ENCODE peak calls at places on chromosome 17, in ten cellular contexts. Z is stomach, O is SK-N-SH, C is transverse colon, I is sigmoid colon, F is K562, X is esophagus muscularis mucosa, U is GM12878, L is upper lobe of left lung, K is H1. P is an unnamed sample.

GRCh38 chr17:42453544-42453943 is 5.1 kb upstream of the ATP6V0A1 start:
- DNase-seq in Z (no peak), O (no peak), C (no peak), I (no peak), F (no peak), X (no peak), U (no peak), L (no peak), K (no peak), P (no peak)

GRCh38 chr17:27633312-27634025 is 2.5 kb downstream of the LGALS9 start:
- DNase-seq in Z (no peak), O (no peak), C (peak), I (no peak), F (peak), X (no peak), U (no peak), L (no peak), K (no peak), P (no peak)

GRCh38 chr17:2853722-2854580 is 57.7 kb downstream of the RAP1GAP2 start:
- DNase-seq in Z (peak), O (peak), C (peak), I (no peak), F (no peak), X (no peak), U (no peak), L (peak), K (no peak), P (no peak)

GRCh38 chr17:13415877-13416416 is 185.8 kb downstream of the HS3ST3A1 start:
- DNase-seq in Z (no peak), O (peak), C (peak), I (no peak), F (peak), X (no peak), U (no peak), L (peak), K (no peak), P (no peak)

GRCh38 chr17:78665385-78665951 is 88.3 kb upstream of the DNAH17 start:
- DNase-seq in Z (no peak), O (no peak), C (no peak), I (no peak), F (no peak), X (no peak), U (no peak), L (no peak), K (no peak), P (no peak)

GRCh38 chr17:56570199-56570598 is 23.3 kb upstream of the NOG start:
- DNase-seq in Z (no peak), O (no peak), C (no peak), I (no peak), F (no peak), X (no peak), U (no peak), L (no peak), K (no peak), P (no peak)

GRCh38 chr17:8384801-8385335 is 1.9 kb upstream of the RPL26 start:
- DNase-seq in Z (no peak), O (no peak), C (no peak), I (no peak), F (no peak), X (no peak), U (no peak), L (no peak), K (peak), P (no peak)

GRCh38 chr17:19006698-19007097 is 2.1 kb upstream of the FAM83G start:
- DNase-seq in Z (no peak), O (no peak), C (no peak), I (no peak), F (no peak), X (no peak), U (no peak), L (no peak), K (no peak), P (no peak)

GRCh38 chr17:33433581-33433980 is 140.5 kb upstream of the ASIC2 start:
- DNase-seq in Z (no peak), O (no peak), C (no peak), I (no peak), F (no peak), X (no peak), U (no peak), L (no peak), K (no peak), P (no peak)

GRCh38 chr17:44350733-44351226 is 5.7 kb downstream of the GRN start:
- DNase-seq in Z (peak), O (peak), C (peak), I (no peak), F (peak), X (no peak), U (peak), L (peak), K (no peak), P (no peak)

GRCh38 chr17:72136692-72137550 is 16.1 kb downstream of the SOX9 start:
- DNase-seq in Z (no peak), O (no peak), C (no peak), I (no peak), F (no peak), X (no peak), U (no peak), L (no peak), K (no peak), P (no peak)

GRCh38 chr17:1605681-1606351 is 22.8 kb downstream of the SLC43A2 start:
- DNase-seq in Z (peak), O (no peak), C (no peak), I (no peak), F (no peak), X (no peak), U (no peak), L (no peak), K (no peak), P (no peak)

GRCh38 chr17:78781339-78782304 is at the start of gene CYTH1:
- DNase-seq in Z (peak), O (peak), C (peak), I (peak), F (no peak), X (no peak), U (no peak), L (peak), K (no peak), P (peak)

GRCh38 chr17:10756146-10756545 is 26.3 kb upstream of the TMEM220 start:
- DNase-seq in Z (no peak), O (no peak), C (no peak), I (no peak), F (no peak), X (no peak), U (no peak), L (no peak), K (no peak), P (no peak)

GRCh38 chr17:60391419-60392041 is 403 bp downstream of the USP32 start:
- DNase-seq in Z (no peak), O (no peak), C (no peak), I (no peak), F (no peak), X (no peak), U (no peak), L (no peak), K (peak), P (peak)

GRCh38 chr17:61253293-61253801 is 146.3 kb upstream of the TBX2 start:
- DNase-seq in Z (no peak), O (no peak), C (no peak), I (no peak), F (no peak), X (no peak), U (no peak), L (peak), K (no peak), P (no peak)

GRCh38 chr17:59547131-59547915 is 18.1 kb upstream of the DHX40 start:
- DNase-seq in Z (no peak), O (peak), C (no peak), I (no peak), F (no peak), X (no peak), U (no peak), L (no peak), K (no peak), P (no peak)

GRCh38 chr17:1073241-1073962 is 76.5 kb downstream of the TIMM22 start:
- DNase-seq in Z (no peak), O (no peak), C (no peak), I (no peak), F (no peak), X (no peak), U (no peak), L (no peak), K (no peak), P (no peak)

GRCh38 chr17:67779098-67779672 is 46.1 kb upstream of the BPTF start:
- DNase-seq in Z (peak), O (peak), C (peak), I (peak), F (peak), X (no peak), U (no peak), L (peak), K (peak), P (no peak)

GRCh38 chr17:29941334-29941733 is at the start of gene EFCAB5:
- DNase-seq in Z (no peak), O (no peak), C (no peak), I (no peak), F (no peak), X (no peak), U (no peak), L (no peak), K (no peak), P (no peak)

GRCh38 chr17:29949708-29950107 is 8.3 kb downstream of the EFCAB5 start:
- DNase-seq in Z (no peak), O (peak), C (no peak), I (no peak), F (no peak), X (no peak), U (no peak), L (no peak), K (no peak), P (no peak)

GRCh38 chr17:29948460-29949185 is 7.2 kb downstream of the EFCAB5 start:
- DNase-seq in Z (no peak), O (no peak), C (no peak), I (no peak), F (no peak), X (no peak), U (no peak), L (no peak), K (no peak), P (no peak)

GRCh38 chr17:29945281-29945680 is 3.8 kb downstream of the EFCAB5 start:
- DNase-seq in Z (no peak), O (no peak), C (no peak), I (no peak), F (no peak), X (no peak), U (no peak), L (no peak), K (no peak), P (no peak)
- TF ChIP-seq POLR2AphosphoS5 in Z (no peak), O (no peak), C (no peak), I (no peak), F (no peak), X (no peak), U (no peak), L (no peak), K (no peak), P (no peak)

DNA sequence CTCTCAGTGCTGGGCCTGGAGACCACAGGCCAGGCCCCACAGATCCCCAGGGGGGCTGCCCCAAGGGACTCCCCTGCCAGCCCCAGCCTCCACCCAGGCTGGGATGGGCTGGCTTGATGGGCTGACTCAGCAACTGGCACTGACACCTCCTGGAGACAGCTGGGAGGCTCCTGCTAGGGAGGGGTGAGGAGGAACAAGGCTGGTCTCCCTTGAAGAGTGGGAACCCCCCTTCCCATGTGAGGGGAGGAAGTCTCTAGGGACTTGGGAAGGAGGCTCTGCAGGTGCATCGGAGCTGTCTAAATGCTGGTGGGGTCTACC is 10.4 kb downstream of the NHERF1 start:
- DNase-seq in Z (no peak), O (peak), C (peak), I (no peak), F (no peak), X (no peak), U (no peak), L (no peak), K (no peak), P (no peak)
- TF ChIP-seq EP300 in Z (no peak), O (no peak), C (no peak), I (no peak), F (no peak), X (no peak), U (no peak), L (no peak), K (no peak), P (no peak)

GRCh38 chr17:80260791-80261158 is at the start of gene RNF213:
- DNase-seq in Z (peak), O (peak), C (peak), I (no peak), F (peak), X (no peak), U (no peak), L (peak), K (no peak), P (no peak)
- TF ChIP-seq POLR2AphosphoS5 in Z (no peak), O (peak), C (peak), I (peak), F (no peak), X (peak), U (no peak), L (peak), K (peak), P (no peak)

GRCh38 chr17:41421116-41421515 is 3.3 kb downstream of the KRT37 start:
- DNase-seq in Z (no peak), O (no peak), C (no peak), I (no peak), F (no peak), X (no peak), U (no peak), L (no peak), K (no peak), P (no peak)
- TF ChIP-seq EP300 in Z (no peak), O (no peak), C (no peak), I (no peak), F (no peak), X (no peak), U (no peak), L (no peak), K (no peak), P (no peak)

GRCh38 chr17:73279704-73280103 is 18.0 kb upstream of the CPSF4L start:
- DNase-seq in Z (no peak), O (no peak), C (no peak), I (no peak), F (no peak), X (no peak), U (no peak), L (no peak), K (no peak), P (no peak)
- TF ChIP-seq POLR2AphosphoS5 in Z (no peak), O (no peak), C (no peak), I (no peak), F (no peak), X (no peak), U (no peak), L (no peak), K (no peak), P (no peak)

GRCh38 chr17:64739316-64740058 is 77.4 kb upstream of the SMURF2 start:
- DNase-seq in Z (no peak), O (no peak), C (no peak), I (no peak), F (no peak), X (no peak), U (no peak), L (peak), K (no peak), P (peak)
- TF ChIP-seq EP300 in Z (no peak), O (no peak), C (no peak), I (no peak), F (no peak), X (no peak), U (no peak), L (no peak), K (no peak), P (no peak)

GRCh38 chr17:76641501-76641900 is 2.1 kb downstream of the ST6GALNAC1 start:
- DNase-seq in Z (no peak), O (no peak), C (no peak), I (no peak), F (no peak), X (no peak), U (no peak), L (no peak), K (no peak), P (peak)
- TF ChIP-seq POLR2AphosphoS5 in Z (no peak), O (no peak), C (peak), I (no peak), F (no peak), X (no peak), U (no peak), L (peak), K (no peak), P (no peak)

GRCh38 chr17:31105991-31106390 is 11.2 kb downstream of the NF1 start:
- DNase-seq in Z (no peak), O (no peak), C (no peak), I (no peak), F (no peak), X (no peak), U (no peak), L (no peak), K (no peak), P (no peak)
- TF ChIP-seq EP300 in Z (no peak), O (no peak), C (no peak), I (no peak), F (no peak), X (no peak), U (no peak), L (no peak), K (no peak), P (no peak)

GRCh38 chr17:66466933-66467367 is 164.5 kb downstream of the PRKCA start:
- DNase-seq in Z (no peak), O (no peak), C (peak), I (peak), F (peak), X (no peak), U (no peak), L (no peak), K (no peak), P (no peak)
- TF ChIP-seq POLR2AphosphoS5 in Z (peak), O (peak), C (peak), I (no peak), F (no peak), X (peak), U (no peak), L (peak), K (no peak), P (peak)